ENCODE peak calls at places on chromosome 19, in nine cellular contexts. Q, P, O, T, Y, G, W, D and K are unnamed samples.
A peak's percentile ranks its signal among the peaks of the same experiment; 100 is the strongest.

GRCh38 chr19:28396259-28396940 is 816.6 kb downstream of the UQCRFS1 start:
- DNase-seq in Q (no peak), P (no peak), O (no peak), T (no peak), Y (no peak), G (no peak), W (no peak), D (no peak), K (no peak)

GRCh38 chr19:33502991-33503790 is 18.4 kb downstream of the PEPD start:
- DNase-seq in Q (no peak), P (no peak), O (no peak), T (no peak), Y (no peak), G (no peak), W (no peak), D (no peak), K (no peak)

GRCh38 chr19:6713773-6714692 is 6.4 kb downstream of the C3 start:
- DNase-seq in Q (no peak), P (no peak), O (no peak), T (no peak), Y (no peak), G (no peak), W (no peak), D (no peak), K (no peak)

GRCh38 chr19:34734601-34735103 is 609 bp downstream of the ZNF181 start:
- DNase-seq in Q (no peak), P (no peak), O (no peak), T (no peak), Y (no peak), G (no peak), W (no peak), D (no peak), K (no peak)

GRCh38 chr19:13960863-13961784 is 8.8 kb downstream of the DCAF15 start:
- DNase-seq in Q (no peak), P (no peak), O (no peak), T (no peak), Y (no peak), G (no peak), W (no peak), D (no peak), K (no peak)

GRCh38 chr19:19062454-19063182 is 1.2 kb upstream of the SLC25A42 start:
- DNase-seq in Q (no peak), P (peak; percentile 32), O (no peak), T (no peak), Y (no peak), G (peak; percentile 49), W (no peak), D (no peak), K (no peak)

GRCh38 chr19:4581381-4582111 is 22.1 kb upstream of the SEMA6B start:
- DNase-seq in Q (peak; percentile 64), P (peak; percentile 76), O (peak; percentile 66), T (no peak), Y (no peak), G (no peak), W (no peak), D (no peak), K (peak; percentile 14)

GRCh38 chr19:38849147-38849745 is 540 bp downstream of the HNRNPL start:
- DNase-seq in Q (peak; percentile 93), P (peak; percentile 98), O (peak; percentile 99), T (peak; percentile 91), Y (peak; percentile 93), G (peak; percentile 81), W (peak; percentile 67), D (peak; percentile 95), K (peak; percentile 84)

GRCh38 chr19:32363632-32364031 is 18.2 kb downstream of the ZNF507 start:
- DNase-seq in Q (no peak), P (no peak), O (no peak), T (no peak), Y (no peak), G (no peak), W (no peak), D (no peak), K (no peak)

GRCh38 chr19:37362733-37363132 is 8.2 kb upstream of the ZNF527 start:
- DNase-seq in Q (peak; percentile 82), P (no peak), O (no peak), T (no peak), Y (no peak), G (peak; percentile 4), W (no peak), D (no peak), K (no peak)

GRCh38 chr19:55486971-55487883 is 1.0 kb upstream of the SSC5D start:
- DNase-seq in Q (no peak), P (peak; percentile 68), O (peak; percentile 93), T (no peak), Y (no peak), G (peak; percentile 66), W (peak; percentile 82), D (no peak), K (no peak)

GRCh38 chr19:32874605-32875004 is 5.0 kb upstream of the SLC7A9 start:
- DNase-seq in Q (no peak), P (no peak), O (no peak), T (no peak), Y (no peak), G (no peak), W (no peak), D (no peak), K (no peak)

GRCh38 chr19:38409631-38410133 is 6.8 kb downstream of the FAM98C start:
- DNase-seq in Q (no peak), P (no peak), O (peak; percentile 52), T (no peak), Y (no peak), G (no peak), W (no peak), D (no peak), K (no peak)

GRCh38 chr19:39499082-39499642 is 415 bp downstream of the DLL3 start:
- DNase-seq in Q (peak; percentile 66), P (peak; percentile 67), O (no peak), T (no peak), Y (no peak), G (no peak), W (no peak), D (no peak), K (no peak)

GRCh38 chr19:3342246-3342645 is 24.1 kb upstream of the NFIC start:
- DNase-seq in Q (no peak), P (no peak), O (no peak), T (no peak), Y (no peak), G (no peak), W (no peak), D (no peak), K (no peak)

GRCh38 chr19:1136201-1136600 is 32.4 kb downstream of the GPX4 start:
- DNase-seq in Q (no peak), P (no peak), O (no peak), T (no peak), Y (no peak), G (no peak), W (no peak), D (no peak), K (no peak)

GRCh38 chr19:30046522-30046921 is 104.5 kb downstream of the URI1 start:
- DNase-seq in Q (no peak), P (no peak), O (peak; percentile 21), T (no peak), Y (no peak), G (no peak), W (no peak), D (peak; percentile 4), K (no peak)

GRCh38 chr19:13849991-13850909 is 26.7 kb upstream of the NANOS3 start:
- DNase-seq in Q (peak; percentile 79), P (peak; percentile 79), O (peak; percentile 80), T (peak; percentile 59), Y (peak; percentile 45), G (no peak), W (no peak), D (peak; percentile 67), K (peak; percentile 49)

GRCh38 chr19:36182612-36183454 is 30.6 kb upstream of the COX7A1 start:
- DNase-seq in Q (no peak), P (no peak), O (no peak), T (no peak), Y (no peak), G (peak; percentile 40), W (no peak), D (no peak), K (no peak)

GRCh38 chr19:9847087-9847671 is 12.1 kb downstream of the PIN1 start:
- DNase-seq in Q (peak; percentile 72), P (peak; percentile 49), O (peak; percentile 98), T (peak; percentile 44), Y (no peak), G (peak; percentile 83), W (peak; percentile 66), D (no peak), K (no peak)

GRCh38 chr19:35351441-35352176 is 3.9 kb downstream of the FFAR1 start:
- DNase-seq in Q (no peak), P (no peak), O (no peak), T (no peak), Y (no peak), G (no peak), W (no peak), D (no peak), K (no peak)

GRCh38 chr19:1068111-1069001 is 1.4 kb downstream of the ARHGAP45 start:
- DNase-seq in Q (no peak), P (no peak), O (no peak), T (no peak), Y (peak; percentile 76), G (no peak), W (no peak), D (peak; percentile 81), K (no peak)

GRCh38 chr19:45568732-45569131 is 15.9 kb downstream of the OPA3 start:
- DNase-seq in Q (no peak), P (no peak), O (peak; percentile 62), T (no peak), Y (no peak), G (peak; percentile 97), W (no peak), D (no peak), K (no peak)

GRCh38 chr19:38952395-38953165 is 21.8 kb downstream of the MRPS12 start:
- DNase-seq in Q (peak; percentile 42), P (peak; percentile 30), O (no peak), T (no peak), Y (no peak), G (peak; percentile 40), W (no peak), D (peak; percentile 49), K (no peak)

GRCh38 chr19:42872608-42873007 is 6.9 kb downstream of the PSG1 start:
- DNase-seq in Q (no peak), P (no peak), O (no peak), T (no peak), Y (no peak), G (no peak), W (no peak), D (no peak), K (no peak)

GRCh38 chr19:19544257-19545127 is 6.4 kb downstream of the CILP2 start:
- DNase-seq in Q (no peak), P (no peak), O (no peak), T (no peak), Y (no peak), G (no peak), W (no peak), D (no peak), K (no peak)

GRCh38 chr19:56594783-56595547 is at the start of gene ZNF71:
- DNase-seq in Q (peak; percentile 93), P (peak; percentile 92), O (peak; percentile 100), T (peak; percentile 64), Y (peak; percentile 79), G (peak; percentile 61), W (peak; percentile 26), D (peak; percentile 83), K (peak; percentile 82)

GRCh38 chr19:801861-802496 is 4.7 kb downstream of the PTBP1 start:
- DNase-seq in Q (no peak), P (no peak), O (peak; percentile 38), T (no peak), Y (no peak), G (no peak), W (no peak), D (no peak), K (no peak)

GRCh38 chr19:18745012-18745735 is 45.9 kb downstream of the COMP start:
- DNase-seq in Q (no peak), P (no peak), O (no peak), T (no peak), Y (no peak), G (no peak), W (no peak), D (no peak), K (no peak)

GRCh38 chr19:18896421-18896841 is 473 bp upstream of the CERS1 start:
- DNase-seq in Q (peak; percentile 25), P (no peak), O (peak; percentile 58), T (no peak), Y (no peak), G (no peak), W (no peak), D (no peak), K (peak; percentile 57)

GRCh38 chr19:45825917-45826893 is 11.1 kb upstream of the RSPH6A start:
- DNase-seq in Q (no peak), P (no peak), O (no peak), T (no peak), Y (no peak), G (no peak), W (no peak), D (no peak), K (no peak)